ENCODE peak calls at places on chromosomes 2 and 18, in four cellular contexts. One of them, this sample, is unnamed.

GRCh38 chr2:109450574-109451265 is 163.0 kb downstream of the SEPTIN10 start:
- DNase-seq in WTC11: no peak
- DNase-seq in HepG2: no peak
- DNase-seq in H1: no peak
- DNase-seq in this sample: no peak

GRCh38 chr18:72651033-72651432 is 106.9 kb upstream of the CBLN2 start:
- DNase-seq in WTC11: no peak
- DNase-seq in HepG2: no peak
- DNase-seq in H1: no peak
- DNase-seq in this sample: no peak

GRCh38 chr2:188444106-188444835 is 152.6 kb downstream of the GULP1 start:
- DNase-seq in WTC11: no peak
- DNase-seq in HepG2: no peak
- DNase-seq in H1: no peak
- DNase-seq in this sample: no peak

GRCh38 chr2:10507106-10507505 is 59.0 kb upstream of the ODC1 start:
- DNase-seq in WTC11: no peak
- DNase-seq in HepG2: no peak
- DNase-seq in H1: no peak
- DNase-seq in this sample: no peak

GRCh38 chr2:120517790-120518469 is 172.0 kb downstream of the INHBB start:
- DNase-seq in WTC11: no peak
- DNase-seq in HepG2: no peak
- DNase-seq in H1: no peak
- DNase-seq in this sample: no peak

GRCh38 chr2:23468384-23469141 is 83.6 kb downstream of the KLHL29 start:
- DNase-seq in WTC11: no peak
- DNase-seq in HepG2: no peak
- DNase-seq in H1: no peak
- DNase-seq in this sample: no peak

GRCh38 chr2:175004980-175005832 is at the start of gene CHN1:
- DNase-seq in WTC11: peak
- DNase-seq in HepG2: peak
- DNase-seq in H1: no peak
- DNase-seq in this sample: no peak

GRCh38 chr18:74869904-74870863 is 272.5 kb downstream of the ZNF407 start:
- DNase-seq in WTC11: no peak
- DNase-seq in HepG2: no peak
- DNase-seq in H1: no peak
- DNase-seq in this sample: peak

GRCh38 chr2:1460851-1461418 is 47.7 kb downstream of the TPO start:
- DNase-seq in WTC11: no peak
- DNase-seq in HepG2: no peak
- DNase-seq in H1: no peak
- DNase-seq in this sample: no peak

GRCh38 chr2:219496781-219497494 is 1.8 kb upstream of the GMPPA start:
- DNase-seq in WTC11: peak
- DNase-seq in HepG2: no peak
- DNase-seq in H1: no peak
- DNase-seq in this sample: no peak

GRCh38 chr2:219496247-219496646 is 2.4 kb upstream of the GMPPA start:
- DNase-seq in WTC11: no peak
- DNase-seq in HepG2: no peak
- DNase-seq in H1: no peak
- DNase-seq in this sample: no peak

GRCh38 chr2:219498280-219499057 is at the start of gene GMPPA:
- DNase-seq in WTC11: peak
- DNase-seq in HepG2: peak
- DNase-seq in H1: peak
- DNase-seq in this sample: peak

GRCh38 chr2:219499058-219499307 is 292 bp downstream of the GMPPA start:
- DNase-seq in WTC11: no peak
- DNase-seq in HepG2: no peak
- DNase-seq in H1: no peak
- DNase-seq in this sample: no peak

DNA sequence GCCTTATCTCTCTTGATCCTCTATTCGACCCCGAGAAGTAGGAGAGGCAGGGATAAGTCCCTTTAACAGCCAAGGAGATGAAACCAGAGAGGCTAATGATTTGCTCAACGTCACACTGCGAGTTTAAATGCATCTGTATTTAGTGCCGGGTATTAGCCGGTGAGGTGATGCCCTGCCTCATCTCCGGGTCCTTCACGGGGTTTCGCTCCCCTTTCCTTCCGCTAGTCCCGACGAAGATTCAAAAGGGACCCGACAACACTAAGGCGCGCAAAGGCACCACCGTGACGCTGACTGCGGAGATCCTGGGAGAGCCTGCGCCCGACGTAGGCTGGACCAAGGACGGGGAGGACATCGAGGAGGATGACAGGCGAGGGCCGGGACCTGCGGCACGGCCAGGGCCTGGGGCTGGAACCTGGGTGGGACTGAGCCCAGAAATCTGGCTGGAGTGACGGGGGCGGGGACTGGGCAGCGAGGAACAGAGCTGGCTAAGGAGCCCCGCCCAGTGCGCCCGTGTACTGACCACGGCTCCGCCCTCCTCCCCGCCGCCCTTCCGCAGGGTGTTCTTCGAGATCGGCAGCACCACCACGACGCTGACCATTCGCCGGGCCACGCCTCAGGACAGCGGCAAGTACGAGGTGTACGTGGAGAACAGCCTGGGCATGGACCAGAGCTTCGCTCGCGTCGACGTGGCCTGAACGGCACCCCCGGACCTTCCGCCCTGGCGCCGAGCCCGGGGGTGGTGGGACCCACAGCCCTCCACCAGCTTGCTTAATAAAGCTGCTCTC is 1.0 kb upstream of the GMPPA start:
- DNase-seq in WTC11: peak
- DNase-seq in HepG2: peak
- DNase-seq in H1: no peak
- DNase-seq in this sample: no peak
- TF ChIP-seq MAX in WTC11: peak
- TF ChIP-seq MAX in HepG2: peak
- TF ChIP-seq MAX in H1: no peak
- TF ChIP-seq MAX in this sample: no peak

DNA sequence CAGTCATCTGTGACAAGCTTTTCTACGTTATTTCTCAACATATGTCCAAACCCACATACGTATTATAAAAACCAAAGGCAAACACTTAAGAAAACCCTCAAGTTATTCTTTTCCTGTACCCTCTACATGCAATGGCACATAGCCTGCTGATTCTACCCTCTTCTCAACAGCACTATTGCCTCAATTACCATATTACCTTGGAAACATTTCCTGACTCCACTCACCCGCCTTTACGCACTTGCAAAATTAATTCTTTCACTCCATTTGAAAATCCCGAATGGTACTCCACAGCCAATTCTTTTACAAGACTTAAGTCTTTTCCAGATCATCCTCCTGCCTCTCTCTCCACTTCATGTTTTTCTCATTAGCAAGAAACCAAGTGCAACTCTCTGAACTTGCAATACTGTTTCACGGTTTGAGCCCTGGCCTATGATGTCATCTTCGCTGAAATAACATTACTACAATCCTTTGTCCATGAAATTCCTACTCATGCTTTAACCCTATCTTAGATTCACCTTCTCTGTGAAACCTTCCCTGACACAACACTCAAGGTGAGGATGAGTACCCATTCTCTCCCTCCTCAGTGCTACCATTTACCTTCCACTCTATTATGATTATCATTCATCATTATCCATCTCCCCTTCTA is 29.0 kb downstream of the SESTD1 start:
- DNase-seq in WTC11: no peak
- DNase-seq in HepG2: peak
- DNase-seq in H1: no peak
- DNase-seq in this sample: no peak
- TF ChIP-seq CREB1 in WTC11: no peak
- TF ChIP-seq CREB1 in HepG2: no peak
- TF ChIP-seq CREB1 in H1: no peak
- TF ChIP-seq CREB1 in this sample: no peak

GRCh38 chr2:208039661-208040060 is 14.3 kb upstream of the PLEKHM3 start:
- DNase-seq in WTC11: no peak
- DNase-seq in HepG2: no peak
- DNase-seq in H1: no peak
- DNase-seq in this sample: no peak

GRCh38 chr2:208033701-208034502 is 8.6 kb upstream of the PLEKHM3 start:
- DNase-seq in WTC11: peak
- DNase-seq in HepG2: peak
- DNase-seq in H1: no peak
- DNase-seq in this sample: no peak

GRCh38 chr2:208037564-208038487 is 12.5 kb upstream of the PLEKHM3 start:
- DNase-seq in WTC11: no peak
- DNase-seq in HepG2: no peak
- DNase-seq in H1: no peak
- DNase-seq in this sample: no peak

GRCh38 chr2:208034503-208035140 is 9.3 kb upstream of the PLEKHM3 start:
- DNase-seq in WTC11: no peak
- DNase-seq in HepG2: no peak
- DNase-seq in H1: no peak
- DNase-seq in this sample: no peak

GRCh38 chr2:208036357-208036756 is 11.0 kb upstream of the PLEKHM3 start:
- DNase-seq in WTC11: no peak
- DNase-seq in HepG2: no peak
- DNase-seq in H1: no peak
- DNase-seq in this sample: no peak
- TF ChIP-seq MAX in WTC11: no peak
- TF ChIP-seq MAX in HepG2: no peak
- TF ChIP-seq MAX in H1: no peak
- TF ChIP-seq MAX in this sample: no peak

DNA sequence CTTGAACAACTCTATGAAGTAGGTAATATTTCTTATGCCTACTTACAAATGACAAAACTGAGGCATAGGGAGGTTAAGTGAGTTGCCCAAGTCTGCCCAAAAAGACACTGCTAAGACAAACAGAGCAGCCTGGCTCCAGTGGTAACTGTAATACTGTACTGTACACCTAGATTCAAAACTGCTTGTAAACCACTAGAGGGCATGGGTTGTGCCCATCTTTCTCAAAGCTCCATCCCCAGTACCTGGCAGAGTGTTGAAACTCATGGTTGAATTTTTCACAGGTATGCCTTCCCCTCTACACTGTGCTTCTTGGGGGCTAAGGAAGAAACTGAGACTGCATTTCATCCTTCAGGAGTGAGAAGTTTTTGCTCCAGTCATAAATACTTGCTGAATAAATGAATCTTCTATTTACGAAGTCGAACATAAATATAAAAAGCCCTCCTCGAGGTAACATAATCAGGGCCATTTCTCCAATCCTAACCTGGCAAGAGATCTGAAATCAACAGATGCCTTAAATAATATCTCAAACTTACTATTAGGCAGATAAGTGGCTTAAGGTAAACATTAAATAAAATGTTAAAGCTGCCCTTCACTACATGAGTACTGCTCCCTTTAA is 2.0 kb downstream of the PPP4R1 start:
- DNase-seq in WTC11: no peak
- DNase-seq in HepG2: peak
- DNase-seq in H1: no peak
- DNase-seq in this sample: no peak
- TF ChIP-seq CREB1 in WTC11: no peak
- TF ChIP-seq CREB1 in HepG2: no peak
- TF ChIP-seq CREB1 in H1: no peak
- TF ChIP-seq CREB1 in this sample: no peak

DNA sequence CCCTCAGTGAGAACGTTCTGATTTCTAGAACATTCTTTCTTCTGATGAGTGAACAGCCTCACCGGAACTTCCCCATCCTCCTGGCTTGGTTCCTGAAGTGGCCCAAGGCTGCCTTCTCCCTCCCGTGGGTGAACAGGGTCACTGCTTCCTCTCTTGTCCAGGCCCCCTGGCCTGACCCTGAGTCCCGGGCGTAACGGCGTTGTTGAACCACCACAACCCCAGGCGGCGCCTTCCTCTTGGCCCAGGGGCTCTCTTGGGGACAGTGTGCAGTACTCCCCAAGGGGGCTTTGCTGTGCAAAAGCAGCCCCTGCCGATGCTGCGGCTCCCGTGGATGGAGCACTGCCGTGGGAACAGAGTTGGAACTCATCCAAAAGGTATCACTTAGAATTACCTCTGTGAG is 147.2 kb downstream of the TSN start:
- DNase-seq in WTC11: no peak
- DNase-seq in HepG2: no peak
- DNase-seq in H1: no peak
- DNase-seq in this sample: no peak
- TF ChIP-seq MAX in WTC11: no peak
- TF ChIP-seq MAX in HepG2: no peak
- TF ChIP-seq MAX in H1: no peak
- TF ChIP-seq MAX in this sample: no peak

GRCh38 chr18:9530226-9531009 is 55.1 kb downstream of the RALBP1 start:
- DNase-seq in WTC11: no peak
- DNase-seq in HepG2: no peak
- DNase-seq in H1: no peak
- DNase-seq in this sample: no peak

GRCh38 chr18:9536354-9537152 is 61.2 kb downstream of the RALBP1 start:
- DNase-seq in WTC11: no peak
- DNase-seq in HepG2: no peak
- DNase-seq in H1: no peak
- DNase-seq in this sample: no peak

GRCh38 chr18:9534844-9535243 is 59.5 kb downstream of the RALBP1 start:
- DNase-seq in WTC11: no peak
- DNase-seq in HepG2: no peak
- DNase-seq in H1: no peak
- DNase-seq in this sample: no peak

GRCh38 chr18:9535430-9535972 is 60.2 kb downstream of the RALBP1 start:
- DNase-seq in WTC11: no peak
- DNase-seq in HepG2: peak
- DNase-seq in H1: no peak
- DNase-seq in this sample: no peak

DNA sequence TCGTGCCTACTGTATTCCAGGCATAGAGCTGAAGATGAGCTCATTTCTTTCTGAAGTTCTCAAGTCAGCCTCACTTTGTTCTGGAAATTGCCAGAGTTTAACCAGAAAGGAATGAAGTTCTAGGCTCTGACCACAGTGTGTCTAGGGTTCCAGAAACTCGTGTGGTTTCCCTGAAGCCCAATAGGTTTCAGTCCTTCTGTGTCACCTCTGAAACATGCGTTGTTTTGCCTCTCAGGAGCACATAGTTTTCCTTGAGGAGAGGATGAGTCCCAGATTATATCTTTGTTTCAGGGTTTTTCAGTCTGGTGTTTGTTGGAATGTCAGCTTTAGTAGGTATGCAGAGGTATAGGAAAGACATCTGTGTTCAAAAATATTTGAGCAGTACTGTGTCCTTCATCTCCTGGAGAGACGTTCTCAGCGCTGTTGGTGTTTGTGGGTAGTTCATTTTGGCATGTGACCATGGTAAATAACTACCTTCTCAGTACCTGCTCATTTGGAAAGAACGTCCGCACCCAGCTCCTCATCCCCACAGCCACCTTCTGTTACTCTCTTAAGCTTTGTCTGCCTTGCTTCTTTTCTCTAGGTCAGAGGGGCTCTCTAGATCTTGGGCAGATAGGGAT is 56.6 kb downstream of the RALBP1 start:
- DNase-seq in WTC11: no peak
- DNase-seq in HepG2: no peak
- DNase-seq in H1: no peak
- DNase-seq in this sample: no peak
- TF ChIP-seq CREB1 in WTC11: no peak
- TF ChIP-seq CREB1 in HepG2: no peak
- TF ChIP-seq CREB1 in H1: no peak
- TF ChIP-seq CREB1 in this sample: no peak

This sample was measured in GM12878.